ENCODE peak calls at places on chromosomes 4 and X, in eight cellular contexts. One of them, this sample, is unnamed.

GRCh38 chr4:144667500-144667899 is 21.5 kb downstream of the HHIP start:
- DNase-seq in HCT116: no peak
- DNase-seq in A549: no peak
- DNase-seq in stomach: no peak
- DNase-seq in esophagus squamous epithelium: no peak
- DNase-seq in uterus: no peak
- DNase-seq in HepG2: no peak
- DNase-seq in transverse colon: no peak
- DNase-seq in this sample: no peak

GRCh38 chr4:2696423-2696822 is 59.7 kb downstream of the TNIP2 start:
- DNase-seq in HCT116: no peak
- DNase-seq in A549: no peak
- DNase-seq in stomach: no peak
- DNase-seq in esophagus squamous epithelium: peak; percentile 18
- DNase-seq in uterus: no peak
- DNase-seq in HepG2: no peak
- DNase-seq in transverse colon: peak; percentile 59
- DNase-seq in this sample: no peak

GRCh38 chr4:98728433-98728832 is 70.0 kb upstream of the TSPAN5 start:
- DNase-seq in HCT116: no peak
- DNase-seq in A549: no peak
- DNase-seq in stomach: no peak
- DNase-seq in esophagus squamous epithelium: no peak
- DNase-seq in uterus: no peak
- DNase-seq in HepG2: no peak
- DNase-seq in transverse colon: no peak
- DNase-seq in this sample: no peak

GRCh38 chr4:10022346-10023049 is 1.2 kb upstream of the SLC2A9 start:
- DNase-seq in HCT116: no peak
- DNase-seq in A549: no peak
- DNase-seq in stomach: no peak
- DNase-seq in esophagus squamous epithelium: no peak
- DNase-seq in uterus: no peak
- DNase-seq in HepG2: no peak
- DNase-seq in transverse colon: no peak
- DNase-seq in this sample: no peak

GRCh38 chr4:146235654-146236570 is 21.6 kb downstream of the REELD1 start:
- DNase-seq in HCT116: no peak
- DNase-seq in A549: no peak
- DNase-seq in stomach: no peak
- DNase-seq in esophagus squamous epithelium: no peak
- DNase-seq in uterus: no peak
- DNase-seq in HepG2: no peak
- DNase-seq in transverse colon: no peak
- DNase-seq in this sample: peak; percentile 27

GRCh38 chr4:13918110-13918509 is 290.6 kb upstream of the BOD1L1 start:
- DNase-seq in HCT116: no peak
- DNase-seq in A549: peak; percentile 63
- DNase-seq in stomach: no peak
- DNase-seq in esophagus squamous epithelium: no peak
- DNase-seq in uterus: peak; percentile 59
- DNase-seq in HepG2: peak; percentile 9
- DNase-seq in transverse colon: peak; percentile 22
- DNase-seq in this sample: no peak

GRCh38 chr4:4430492-4431195 is 43.7 kb downstream of the NSG1 start:
- DNase-seq in HCT116: peak; percentile 39
- DNase-seq in A549: peak; percentile 48
- DNase-seq in stomach: no peak
- DNase-seq in esophagus squamous epithelium: no peak
- DNase-seq in uterus: no peak
- DNase-seq in HepG2: peak; percentile 59
- DNase-seq in transverse colon: no peak
- DNase-seq in this sample: peak; percentile 39

GRCh38 chrX:121308276-121308805 is 260.9 kb downstream of the GLUD2 start:
- DNase-seq in HCT116: peak; percentile 10
- DNase-seq in A549: peak; percentile 31
- DNase-seq in stomach: no peak
- DNase-seq in esophagus squamous epithelium: no peak
- DNase-seq in uterus: peak; percentile 14
- DNase-seq in HepG2: peak; percentile 6
- DNase-seq in transverse colon: peak; percentile 8
- DNase-seq in this sample: peak; percentile 9

GRCh38 chrX:129572422-129572821 is 32.4 kb downstream of the OCRL start:
- DNase-seq in HCT116: no peak
- DNase-seq in A549: no peak
- DNase-seq in stomach: no peak
- DNase-seq in esophagus squamous epithelium: no peak
- DNase-seq in uterus: no peak
- DNase-seq in HepG2: no peak
- DNase-seq in transverse colon: no peak
- DNase-seq in this sample: no peak

GRCh38 chr4:150988238-150988637 is 26.8 kb downstream of the LRBA start:
- DNase-seq in HCT116: no peak
- DNase-seq in A549: no peak
- DNase-seq in stomach: no peak
- DNase-seq in esophagus squamous epithelium: no peak
- DNase-seq in uterus: no peak
- DNase-seq in HepG2: no peak
- DNase-seq in transverse colon: no peak
- DNase-seq in this sample: no peak

GRCh38 chr4:213971-214370 is 89.7 kb downstream of the ZNF718 start:
- DNase-seq in HCT116: no peak
- DNase-seq in A549: no peak
- DNase-seq in stomach: no peak
- DNase-seq in esophagus squamous epithelium: no peak
- DNase-seq in uterus: no peak
- DNase-seq in HepG2: no peak
- DNase-seq in transverse colon: no peak
- DNase-seq in this sample: no peak

GRCh38 chr4:212438-213174 is 88.3 kb downstream of the ZNF718 start:
- DNase-seq in HCT116: no peak
- DNase-seq in A549: no peak
- DNase-seq in stomach: peak; percentile 38
- DNase-seq in esophagus squamous epithelium: no peak
- DNase-seq in uterus: peak; percentile 75
- DNase-seq in HepG2: no peak
- DNase-seq in transverse colon: peak; percentile 22
- DNase-seq in this sample: peak; percentile 80

GRCh38 chr4:217891-218290 is 87.4 kb downstream of the ZNF732 start:
- DNase-seq in HCT116: no peak
- DNase-seq in A549: no peak
- DNase-seq in stomach: no peak
- DNase-seq in esophagus squamous epithelium: no peak
- DNase-seq in uterus: no peak
- DNase-seq in HepG2: no peak
- DNase-seq in transverse colon: no peak
- DNase-seq in this sample: no peak
- H3K9me3 ChIP-seq in HCT116: peaks cover 5% of the 10 kb centered on the region
- H3K9me3 ChIP-seq in A549: peaks cover 4% of the 10 kb centered on the region
- H3K9me3 ChIP-seq in stomach: no peaks in the 10 kb centered on the region
- H3K9me3 ChIP-seq in esophagus squamous epithelium: peaks cover 4% of the 10 kb centered on the region
- H3K9me3 ChIP-seq in uterus: no peaks in the 10 kb centered on the region
- H3K9me3 ChIP-seq in HepG2: peaks cover 83% of the 10 kb centered on the region
- H3K9me3 ChIP-seq in transverse colon: no peaks in the 10 kb centered on the region
- H3K9me3 ChIP-seq in this sample: no peaks in the 10 kb centered on the region

DNA sequence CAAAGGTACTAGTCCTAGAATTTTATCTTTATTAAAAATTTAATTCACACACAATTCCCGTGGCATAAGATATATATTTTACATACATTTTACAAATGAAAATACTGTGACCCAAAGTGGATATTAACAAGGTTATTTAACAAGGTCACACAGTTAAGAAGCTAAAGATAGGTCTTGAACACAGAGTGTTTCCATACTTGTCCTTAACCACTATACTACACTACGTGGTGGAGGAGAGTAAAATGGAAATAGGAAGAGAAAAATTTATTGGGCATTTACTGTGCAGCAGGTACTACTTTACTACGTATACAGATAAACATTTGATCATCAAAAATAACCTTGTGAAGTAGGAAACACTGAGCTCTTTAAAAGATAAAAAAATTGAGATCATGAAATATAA is 14.8 kb downstream of the TECRL start:
- DNase-seq in HCT116: no peak
- DNase-seq in A549: no peak
- DNase-seq in stomach: no peak
- DNase-seq in esophagus squamous epithelium: no peak
- DNase-seq in uterus: no peak
- DNase-seq in HepG2: no peak
- DNase-seq in transverse colon: no peak
- DNase-seq in this sample: no peak
- H3K27ac ChIP-seq in HCT116: no peak overlapping the region
- H3K27ac ChIP-seq in A549: no peak overlapping the region
- H3K27ac ChIP-seq in stomach: no peak overlapping the region
- H3K27ac ChIP-seq in esophagus squamous epithelium: no peak overlapping the region
- H3K27ac ChIP-seq in uterus: no peak overlapping the region
- H3K27ac ChIP-seq in HepG2: no peak overlapping the region
- H3K27ac ChIP-seq in transverse colon: no peak overlapping the region
- H3K27ac ChIP-seq in this sample: no peak overlapping the region

GRCh38 chr4:72486991-72487390 is 82.0 kb downstream of the ADAMTS3 start:
- DNase-seq in HCT116: no peak
- DNase-seq in A549: no peak
- DNase-seq in stomach: no peak
- DNase-seq in esophagus squamous epithelium: no peak
- DNase-seq in uterus: no peak
- DNase-seq in HepG2: no peak
- DNase-seq in transverse colon: no peak
- DNase-seq in this sample: no peak
- TF ChIP-seq POLR2A in HCT116: no peak
- TF ChIP-seq POLR2A in A549: no peak
- TF ChIP-seq POLR2A in stomach: no peak
- TF ChIP-seq POLR2A in esophagus squamous epithelium: no peak
- TF ChIP-seq POLR2A in uterus: no peak
- TF ChIP-seq POLR2A in HepG2: no peak
- TF ChIP-seq POLR2A in transverse colon: no peak
- TF ChIP-seq POLR2A in this sample: no peak

GRCh38 chr4:26110493-26110892 is 196.5 kb downstream of the SMIM20 start:
- DNase-seq in HCT116: no peak
- DNase-seq in A549: no peak
- DNase-seq in stomach: no peak
- DNase-seq in esophagus squamous epithelium: no peak
- DNase-seq in uterus: no peak
- DNase-seq in HepG2: no peak
- DNase-seq in transverse colon: no peak
- DNase-seq in this sample: no peak
- H3K9me3 ChIP-seq in HCT116: no peaks in the 10 kb centered on the region
- H3K9me3 ChIP-seq in A549: peaks cover 3% of the 10 kb centered on the region
- H3K9me3 ChIP-seq in stomach: peaks cover 11% of the 10 kb centered on the region
- H3K9me3 ChIP-seq in esophagus squamous epithelium: peaks cover 10% of the 10 kb centered on the region
- H3K9me3 ChIP-seq in uterus: no peaks in the 10 kb centered on the region
- H3K9me3 ChIP-seq in HepG2: peaks cover 9% of the 10 kb centered on the region
- H3K9me3 ChIP-seq in transverse colon: peaks cover 8% of the 10 kb centered on the region
- H3K9me3 ChIP-seq in this sample: no peaks in the 10 kb centered on the region

GRCh38 chr4:75940692-75941253 is at the start of gene NAAA:
- DNase-seq in HCT116: peak; percentile 51
- DNase-seq in A549: peak; percentile 83
- DNase-seq in stomach: peak; percentile 89
- DNase-seq in esophagus squamous epithelium: peak; percentile 29
- DNase-seq in uterus: peak; percentile 38
- DNase-seq in HepG2: peak; percentile 62
- DNase-seq in transverse colon: peak; percentile 93
- DNase-seq in this sample: peak; percentile 76
- H3K27ac ChIP-seq in HCT116: peak within 1 kb of the TSS; percentile 84
- H3K27ac ChIP-seq in A549: peak within 1 kb of the TSS; percentile 88
- H3K27ac ChIP-seq in stomach: peak within 1 kb of the TSS; percentile 83
- H3K27ac ChIP-seq in esophagus squamous epithelium: peak within 1 kb of the TSS; percentile 89
- H3K27ac ChIP-seq in uterus: peak within 1 kb of the TSS; percentile 53
- H3K27ac ChIP-seq in HepG2: peak within 1 kb of the TSS; percentile 82
- H3K27ac ChIP-seq in transverse colon: peak within 1 kb of the TSS; percentile 85
- H3K27ac ChIP-seq in this sample: peak within 1 kb of the TSS; percentile 85